ENCODE peak calls at places on chromosomes 13 and 19, in seven cellular contexts. I, O, T, V, W, J and A are unnamed samples.

GRCh38 chr19:51076602-51077213 is 6.0 kb downstream of the KLK14 start:
- DNase-seq in I (no peak), O (no peak), T (no peak), V (no peak), W (no peak), J (no peak), A (no peak)

GRCh38 chr19:850221-850978 is 1.7 kb upstream of the ELANE start:
- DNase-seq in I (no peak), O (no peak), T (peak; percentile 78), V (peak; percentile 91), W (peak; percentile 96), J (peak; percentile 95), A (peak; percentile 93)

GRCh38 chr13:95624020-95624419 is 20.5 kb downstream of the DZIP1 start:
- DNase-seq in I (peak; percentile 40), O (no peak), T (peak; percentile 75), V (no peak), W (no peak), J (no peak), A (no peak)

GRCh38 chr19:53910170-53910518 is 1.1 kb downstream of the CACNG7 start:
- DNase-seq in I (no peak), O (no peak), T (peak; percentile 17), V (no peak), W (no peak), J (no peak), A (no peak)

GRCh38 chr13:59445812-59446211 is 717.9 kb downstream of the DIAPH3 start:
- DNase-seq in I (no peak), O (no peak), T (no peak), V (no peak), W (no peak), J (no peak), A (no peak)

GRCh38 chr13:106528711-106529414 is 6.6 kb downstream of the EFNB2 start:
- DNase-seq in I (no peak), O (no peak), T (no peak), V (no peak), W (no peak), J (no peak), A (no peak)

GRCh38 chr13:30107536-30108136 is 199.7 kb downstream of the KATNAL1 start:
- DNase-seq in I (peak; percentile 79), O (no peak), T (no peak), V (no peak), W (no peak), J (no peak), A (peak; percentile 71)

GRCh38 chr19:4014541-4015491 is 7.3 kb downstream of the PIAS4 start:
- DNase-seq in I (no peak), O (peak; percentile 5), T (peak; percentile 16), V (no peak), W (peak; percentile 84), J (peak; percentile 52), A (peak; percentile 63)

GRCh38 chr19:48872884-48873475 is 759 bp downstream of the PPP1R15A start:
- DNase-seq in I (peak; percentile 84), O (peak; percentile 72), T (peak; percentile 95), V (peak; percentile 89), W (peak; percentile 92), J (peak; percentile 89), A (peak; percentile 87)

GRCh38 chr13:34734932-34735331 is 207.1 kb upstream of the NBEA start:
- DNase-seq in I (peak; percentile 54), O (no peak), T (no peak), V (no peak), W (no peak), J (no peak), A (no peak)

GRCh38 chr13:26420282-26420960 is 137.1 kb upstream of the WASF3 start:
- DNase-seq in I (no peak), O (no peak), T (no peak), V (no peak), W (no peak), J (no peak), A (no peak)

GRCh38 chr13:53200498-53201453 is 172.2 kb downstream of the OLFM4 start:
- DNase-seq in I (no peak), O (no peak), T (peak; percentile 89), V (peak; percentile 82), W (peak; percentile 29), J (peak; percentile 36), A (peak; percentile 69)

GRCh38 chr13:57409656-57410055 is 221.9 kb upstream of the PCDH17 start:
- DNase-seq in I (no peak), O (no peak), T (no peak), V (no peak), W (no peak), J (no peak), A (no peak)
- H3K4me1 ChIP-seq in I (no peaks in the 10 kb centered on the region), O (no peaks in the 10 kb centered on the region), T (no peaks in the 10 kb centered on the region), V (no peaks in the 10 kb centered on the region), W (no peaks in the 10 kb centered on the region), J (no peaks in the 10 kb centered on the region), A (no peaks in the 10 kb centered on the region)

GRCh38 chr13:94607939-94608338 is 6.3 kb downstream of the GPR180 start:
- DNase-seq in I (no peak), O (no peak), T (no peak), V (no peak), W (no peak), J (no peak), A (no peak)

GRCh38 chr13:94608586-94608985 is 6.9 kb downstream of the GPR180 start:
- DNase-seq in I (no peak), O (no peak), T (no peak), V (no peak), W (no peak), J (no peak), A (no peak)

GRCh38 chr13:94607056-94607455 is 5.4 kb downstream of the GPR180 start:
- DNase-seq in I (no peak), O (no peak), T (no peak), V (no peak), W (no peak), J (no peak), A (no peak)

GRCh38 chr13:94610475-94610874 is 8.8 kb downstream of the GPR180 start:
- DNase-seq in I (no peak), O (no peak), T (no peak), V (no peak), W (no peak), J (no peak), A (no peak)

DNA sequence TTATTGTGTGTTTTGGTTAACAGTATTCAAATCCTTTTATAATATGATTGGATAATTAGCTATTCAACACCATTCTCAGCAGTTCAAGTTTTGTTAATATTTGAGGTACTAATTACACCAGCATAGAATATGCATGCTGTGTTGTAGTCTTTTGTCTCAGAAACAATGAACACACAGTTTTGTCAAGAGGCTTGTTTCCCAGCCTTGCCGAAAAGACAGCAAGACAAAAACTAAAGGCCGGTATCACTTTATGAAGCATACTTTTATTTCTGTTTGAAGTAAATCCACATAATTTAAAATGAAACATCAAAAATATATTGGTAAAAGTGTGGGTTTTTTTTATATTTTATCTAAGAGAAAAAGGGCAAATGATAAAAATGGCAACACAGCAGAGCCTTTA is 7.5 kb downstream of the GPR180 start:
- DNase-seq in I (no peak), O (no peak), T (no peak), V (no peak), W (no peak), J (no peak), A (no peak)
- H3K4me3 ChIP-seq in I (no peak overlapping the region), O (no peak overlapping the region), T (no peak overlapping the region), V (no peak overlapping the region), W (no peak overlapping the region), J (no peak overlapping the region), A (no peak overlapping the region)

GRCh38 chr13:112227031-112227430 is 149.1 kb upstream of the SPACA7 start:
- DNase-seq in I (no peak), O (no peak), T (no peak), V (no peak), W (no peak), J (no peak), A (peak; percentile 35)

GRCh38 chr13:112231451-112232083 is 144.6 kb upstream of the SPACA7 start:
- DNase-seq in I (no peak), O (no peak), T (no peak), V (no peak), W (no peak), J (no peak), A (peak; percentile 51)

GRCh38 chr13:112229992-112230872 is 145.9 kb upstream of the SPACA7 start:
- DNase-seq in I (no peak), O (no peak), T (no peak), V (no peak), W (no peak), J (no peak), A (peak; percentile 16)

GRCh38 chr13:112226320-112227002 is 149.7 kb upstream of the SPACA7 start:
- DNase-seq in I (no peak), O (no peak), T (no peak), V (no peak), W (no peak), J (no peak), A (peak; percentile 15)

DNA sequence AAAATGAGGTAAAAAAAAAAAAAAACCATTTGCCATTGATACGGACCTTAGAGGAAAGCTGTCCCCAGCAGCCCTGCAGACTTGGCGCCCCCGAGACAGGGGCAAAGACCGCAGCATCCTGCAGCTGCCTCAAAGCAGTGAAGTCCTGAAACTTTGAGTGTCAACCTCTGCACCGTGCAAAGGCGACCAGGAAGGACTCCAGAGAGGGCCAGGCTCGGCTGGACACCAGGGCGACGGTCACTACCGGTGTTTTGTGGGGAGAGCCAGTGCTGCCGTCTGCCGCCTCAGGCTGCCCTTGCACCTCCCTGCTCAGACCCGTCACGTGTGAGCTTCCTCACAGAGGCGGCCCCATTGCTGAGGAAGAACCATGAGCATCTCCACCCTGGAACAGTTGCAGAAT is 146.7 kb upstream of the SPACA7 start:
- DNase-seq in I (no peak), O (no peak), T (no peak), V (no peak), W (no peak), J (no peak), A (peak; percentile 22)
- H3K9me3 ChIP-seq in I (peaks cover 52% of the 10 kb centered on the region), O (no peaks in the 10 kb centered on the region), T (no peaks in the 10 kb centered on the region), V (no peaks in the 10 kb centered on the region), W (no peaks in the 10 kb centered on the region), J (no peaks in the 10 kb centered on the region), A (no peaks in the 10 kb centered on the region)

DNA sequence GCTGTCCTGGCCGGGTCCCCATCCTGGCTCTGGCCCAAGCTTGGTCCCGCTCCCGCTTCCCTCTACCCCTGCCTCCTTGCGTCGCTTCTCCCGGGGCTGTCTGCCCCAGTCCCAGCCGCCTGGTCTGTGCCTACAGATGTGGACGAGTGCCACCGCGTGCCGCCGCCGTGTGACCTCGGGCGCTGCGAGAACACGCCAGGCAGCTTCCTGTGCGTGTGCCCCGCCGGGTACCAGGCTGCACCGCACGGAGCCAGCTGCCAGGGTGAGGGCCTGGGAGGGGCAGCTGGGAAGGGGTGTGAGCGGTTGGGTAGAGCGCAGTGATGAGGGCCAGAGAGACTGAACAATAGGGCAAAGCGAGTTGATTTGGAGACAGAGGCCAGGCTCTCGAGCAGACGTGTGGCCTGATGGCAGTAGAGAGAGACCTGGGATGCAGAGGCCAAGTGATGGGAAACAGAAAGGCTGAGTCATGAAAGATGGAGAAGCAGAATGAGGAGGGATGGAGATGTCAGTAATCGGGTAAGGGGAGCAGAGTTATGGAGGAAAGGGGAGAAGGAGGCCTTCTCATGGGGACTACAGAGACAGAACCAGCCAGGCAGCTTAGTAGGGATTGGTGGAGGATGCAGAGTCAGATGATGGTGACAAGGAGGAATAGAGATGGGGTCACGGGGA is 9.4 kb downstream of the LTBP4 start:
- DNase-seq in I (peak; percentile 46), O (peak; percentile 69), T (no peak), V (peak; percentile 67), W (peak; percentile 76), J (peak; percentile 73), A (peak; percentile 87)
- H3K4me1 ChIP-seq in I (peaks cover 62% of the 10 kb centered on the region), O (peaks cover 55% of the 10 kb centered on the region), T (peaks cover 17% of the 10 kb centered on the region), V (peaks cover 12% of the 10 kb centered on the region), W (peaks cover 60% of the 10 kb centered on the region), J (peaks cover 6% of the 10 kb centered on the region), A (peaks cover 38% of the 10 kb centered on the region)

DNA sequence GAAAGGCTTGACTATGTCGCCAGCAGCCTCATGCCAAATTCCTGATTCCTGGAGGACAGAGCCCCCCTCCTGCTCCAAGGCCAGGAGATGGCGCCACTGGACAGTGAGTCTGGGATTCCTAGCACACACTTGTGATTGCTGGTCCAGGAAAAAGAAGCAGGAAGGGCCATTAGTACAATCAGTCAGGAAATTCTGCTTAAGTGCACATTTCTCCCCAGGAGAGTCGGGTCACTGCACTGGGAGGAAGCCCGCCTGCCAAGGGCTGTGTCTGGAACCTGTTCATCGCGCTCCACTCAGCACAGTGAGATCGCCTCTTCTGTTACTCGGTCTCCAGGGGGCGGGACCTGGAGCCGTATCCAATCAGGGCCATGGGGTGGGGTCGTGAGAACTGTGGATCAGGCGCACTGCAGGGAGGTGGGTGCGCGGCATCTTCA is 65.1 kb downstream of the ZNF823 start:
- DNase-seq in I (no peak), O (no peak), T (peak; percentile 81), V (peak; percentile 82), W (peak; percentile 72), J (peak; percentile 81), A (peak; percentile 87)
- H3K4me3 ChIP-seq in I (no peak overlapping the region), O (no peak overlapping the region), T (peak overlapping the region; percentile 48), V (no peak overlapping the region), W (peak overlapping the region; percentile 51), J (peak overlapping the region; percentile 32), A (peak overlapping the region; percentile 45)